ENCODE peak calls at places on chromosomes 16 and 17, in ten cellular contexts. One of them, this sample, is unnamed.

GRCh38 chr16:75095204-75095621 is 21.4 kb downstream of the LDHD start:
- DNase-seq in HCT116: no peak
- DNase-seq in endothelial cell of umbilical vein: no peak
- DNase-seq in erythroblast: no peak
- DNase-seq in A549: no peak
- DNase-seq in K562: no peak
- DNase-seq in lower leg skin: no peak
- DNase-seq in tibial nerve: no peak
- DNase-seq in thyroid gland: no peak
- DNase-seq in H1: no peak
- DNase-seq in this sample: no peak

GRCh38 chr16:61579195-61579594 is 457.0 kb downstream of the CDH8 start:
- DNase-seq in HCT116: no peak
- DNase-seq in endothelial cell of umbilical vein: no peak
- DNase-seq in erythroblast: no peak
- DNase-seq in A549: no peak
- DNase-seq in K562: no peak
- DNase-seq in lower leg skin: no peak
- DNase-seq in tibial nerve: no peak
- DNase-seq in thyroid gland: no peak
- DNase-seq in H1: no peak
- DNase-seq in this sample: no peak

GRCh38 chr17:47077576-47077975 is 98.5 kb upstream of the RPRML start:
- DNase-seq in HCT116: no peak
- DNase-seq in endothelial cell of umbilical vein: no peak
- DNase-seq in erythroblast: no peak
- DNase-seq in A549: no peak
- DNase-seq in K562: no peak
- DNase-seq in lower leg skin: no peak
- DNase-seq in tibial nerve: no peak
- DNase-seq in thyroid gland: no peak
- DNase-seq in H1: no peak
- DNase-seq in this sample: peak

GRCh38 chr17:2850991-2851390 is 54.8 kb downstream of the RAP1GAP2 start:
- DNase-seq in HCT116: no peak
- DNase-seq in endothelial cell of umbilical vein: no peak
- DNase-seq in erythroblast: no peak
- DNase-seq in A549: no peak
- DNase-seq in K562: no peak
- DNase-seq in lower leg skin: no peak
- DNase-seq in tibial nerve: no peak
- DNase-seq in thyroid gland: no peak
- DNase-seq in H1: no peak
- DNase-seq in this sample: no peak

GRCh38 chr16:7405166-7405565 is 72.5 kb downstream of the RBFOX1 start:
- DNase-seq in HCT116: no peak
- DNase-seq in endothelial cell of umbilical vein: no peak
- DNase-seq in erythroblast: no peak
- DNase-seq in A549: no peak
- DNase-seq in K562: no peak
- DNase-seq in lower leg skin: no peak
- DNase-seq in tibial nerve: no peak
- DNase-seq in thyroid gland: peak
- DNase-seq in H1: no peak
- DNase-seq in this sample: no peak

GRCh38 chr17:57033296-57033695 is 51.8 kb upstream of the AKAP1 start:
- DNase-seq in HCT116: no peak
- DNase-seq in endothelial cell of umbilical vein: peak
- DNase-seq in erythroblast: no peak
- DNase-seq in A549: no peak
- DNase-seq in K562: no peak
- DNase-seq in lower leg skin: no peak
- DNase-seq in tibial nerve: no peak
- DNase-seq in thyroid gland: peak
- DNase-seq in H1: no peak
- DNase-seq in this sample: no peak

GRCh38 chr17:9658593-9659211 is 13.4 kb downstream of the USP43 start:
- DNase-seq in HCT116: no peak
- DNase-seq in endothelial cell of umbilical vein: no peak
- DNase-seq in erythroblast: no peak
- DNase-seq in A549: no peak
- DNase-seq in K562: no peak
- DNase-seq in lower leg skin: no peak
- DNase-seq in tibial nerve: no peak
- DNase-seq in thyroid gland: no peak
- DNase-seq in H1: no peak
- DNase-seq in this sample: no peak

GRCh38 chr16:10678655-10679054 is 16.1 kb downstream of the TEKT5 start:
- DNase-seq in HCT116: no peak
- DNase-seq in endothelial cell of umbilical vein: no peak
- DNase-seq in erythroblast: no peak
- DNase-seq in A549: no peak
- DNase-seq in K562: no peak
- DNase-seq in lower leg skin: peak
- DNase-seq in tibial nerve: no peak
- DNase-seq in thyroid gland: no peak
- DNase-seq in H1: no peak
- DNase-seq in this sample: no peak

GRCh38 chr17:75778861-75779249 is 5.8 kb upstream of the UNK start:
- DNase-seq in HCT116: no peak
- DNase-seq in endothelial cell of umbilical vein: no peak
- DNase-seq in erythroblast: no peak
- DNase-seq in A549: peak
- DNase-seq in K562: no peak
- DNase-seq in lower leg skin: no peak
- DNase-seq in tibial nerve: no peak
- DNase-seq in thyroid gland: peak
- DNase-seq in H1: no peak
- DNase-seq in this sample: no peak
- TF ChIP-seq POLR2A in HCT116: no peak
- TF ChIP-seq POLR2A in endothelial cell of umbilical vein: no peak
- TF ChIP-seq POLR2A in erythroblast: no peak
- TF ChIP-seq POLR2A in A549: no peak
- TF ChIP-seq POLR2A in K562: no peak
- TF ChIP-seq POLR2A in lower leg skin: no peak
- TF ChIP-seq POLR2A in tibial nerve: no peak
- TF ChIP-seq POLR2A in thyroid gland: no peak
- TF ChIP-seq POLR2A in H1: no peak
- TF ChIP-seq POLR2A in this sample: no peak

GRCh38 chr17:39701784-39702422 is 2.0 kb downstream of the ERBB2 start:
- DNase-seq in HCT116: no peak
- DNase-seq in endothelial cell of umbilical vein: no peak
- DNase-seq in erythroblast: no peak
- DNase-seq in A549: no peak
- DNase-seq in K562: peak
- DNase-seq in lower leg skin: no peak
- DNase-seq in tibial nerve: no peak
- DNase-seq in thyroid gland: no peak
- DNase-seq in H1: no peak
- DNase-seq in this sample: no peak

GRCh38 chr17:39700148-39700987 is 504 bp downstream of the ERBB2 start:
- DNase-seq in HCT116: no peak
- DNase-seq in endothelial cell of umbilical vein: peak
- DNase-seq in erythroblast: no peak
- DNase-seq in A549: peak
- DNase-seq in K562: no peak
- DNase-seq in lower leg skin: no peak
- DNase-seq in tibial nerve: no peak
- DNase-seq in thyroid gland: peak
- DNase-seq in H1: no peak
- DNase-seq in this sample: peak

GRCh38 chr17:39701012-39701783 is 1.3 kb downstream of the ERBB2 start:
- DNase-seq in HCT116: no peak
- DNase-seq in endothelial cell of umbilical vein: no peak
- DNase-seq in erythroblast: no peak
- DNase-seq in A549: peak
- DNase-seq in K562: no peak
- DNase-seq in lower leg skin: no peak
- DNase-seq in tibial nerve: no peak
- DNase-seq in thyroid gland: no peak
- DNase-seq in H1: no peak
- DNase-seq in this sample: no peak

GRCh38 chr17:39697961-39698360 is 1.9 kb upstream of the ERBB2 start:
- DNase-seq in HCT116: no peak
- DNase-seq in endothelial cell of umbilical vein: no peak
- DNase-seq in erythroblast: peak
- DNase-seq in A549: no peak
- DNase-seq in K562: no peak
- DNase-seq in lower leg skin: no peak
- DNase-seq in tibial nerve: no peak
- DNase-seq in thyroid gland: no peak
- DNase-seq in H1: no peak
- DNase-seq in this sample: no peak

GRCh38 chr17:39699818-39700147 is at the start of gene ERBB2:
- DNase-seq in HCT116: peak
- DNase-seq in endothelial cell of umbilical vein: peak
- DNase-seq in erythroblast: no peak
- DNase-seq in A549: peak
- DNase-seq in K562: no peak
- DNase-seq in lower leg skin: peak
- DNase-seq in tibial nerve: peak
- DNase-seq in thyroid gland: peak
- DNase-seq in H1: no peak
- DNase-seq in this sample: peak
- TF ChIP-seq POLR2A in HCT116: peak
- TF ChIP-seq POLR2A in endothelial cell of umbilical vein: peak
- TF ChIP-seq POLR2A in erythroblast: no peak
- TF ChIP-seq POLR2A in A549: peak
- TF ChIP-seq POLR2A in K562: no peak
- TF ChIP-seq POLR2A in lower leg skin: no peak
- TF ChIP-seq POLR2A in tibial nerve: peak
- TF ChIP-seq POLR2A in thyroid gland: peak
- TF ChIP-seq POLR2A in H1: no peak
- TF ChIP-seq POLR2A in this sample: peak

GRCh38 chr16:8964462-8964861 is 756 bp upstream of the USP7 start:
- DNase-seq in HCT116: no peak
- DNase-seq in endothelial cell of umbilical vein: no peak
- DNase-seq in erythroblast: peak
- DNase-seq in A549: no peak
- DNase-seq in K562: no peak
- DNase-seq in lower leg skin: no peak
- DNase-seq in tibial nerve: no peak
- DNase-seq in thyroid gland: no peak
- DNase-seq in H1: no peak
- DNase-seq in this sample: no peak

GRCh38 chr16:8963010-8963824 is 489 bp downstream of the USP7 start:
- DNase-seq in HCT116: no peak
- DNase-seq in endothelial cell of umbilical vein: no peak
- DNase-seq in erythroblast: peak
- DNase-seq in A549: no peak
- DNase-seq in K562: peak
- DNase-seq in lower leg skin: no peak
- DNase-seq in tibial nerve: no peak
- DNase-seq in thyroid gland: no peak
- DNase-seq in H1: no peak
- DNase-seq in this sample: no peak

GRCh38 chr16:8962393-8963009 is 1.2 kb downstream of the USP7 start:
- DNase-seq in HCT116: no peak
- DNase-seq in endothelial cell of umbilical vein: peak
- DNase-seq in erythroblast: peak
- DNase-seq in A549: no peak
- DNase-seq in K562: peak
- DNase-seq in lower leg skin: no peak
- DNase-seq in tibial nerve: no peak
- DNase-seq in thyroid gland: peak
- DNase-seq in H1: no peak
- DNase-seq in this sample: no peak

GRCh38 chr16:8961811-8962390 is 1.8 kb downstream of the USP7 start:
- DNase-seq in HCT116: no peak
- DNase-seq in endothelial cell of umbilical vein: peak
- DNase-seq in erythroblast: peak
- DNase-seq in A549: no peak
- DNase-seq in K562: no peak
- DNase-seq in lower leg skin: no peak
- DNase-seq in tibial nerve: no peak
- DNase-seq in thyroid gland: peak
- DNase-seq in H1: no peak
- DNase-seq in this sample: no peak

DNA sequence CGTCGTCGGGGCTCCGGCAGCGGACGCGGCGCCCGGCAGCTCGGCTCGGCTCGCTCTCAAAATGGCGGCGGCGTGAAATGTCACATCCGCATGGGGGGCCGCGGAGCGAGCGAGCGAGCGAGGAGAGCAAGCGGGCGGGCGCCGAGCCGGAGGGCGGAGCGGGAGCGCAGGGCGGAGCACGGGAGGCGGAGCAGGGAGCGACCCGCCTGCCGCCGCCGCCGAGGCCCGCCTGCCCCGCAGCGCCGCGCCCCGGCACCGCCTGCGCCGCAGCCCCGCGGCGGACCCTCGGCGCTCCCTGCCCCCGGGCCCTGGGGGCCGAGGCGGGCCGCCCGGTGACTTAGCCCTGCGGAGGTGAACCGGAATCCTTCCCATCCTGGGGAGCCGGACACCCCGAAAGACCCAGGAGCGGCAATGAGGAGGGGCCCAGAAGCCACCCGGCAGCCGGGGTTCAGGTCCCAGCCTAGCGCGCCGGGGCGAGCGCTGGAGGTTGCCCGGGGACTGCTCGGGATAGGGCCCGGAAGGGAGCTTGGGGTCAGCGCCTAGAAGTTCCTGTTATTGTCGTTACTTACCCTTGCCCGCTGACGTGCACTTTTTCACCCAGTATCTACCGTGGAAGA is at the start of gene USP7:
- DNase-seq in HCT116: peak
- DNase-seq in endothelial cell of umbilical vein: peak
- DNase-seq in erythroblast: peak
- DNase-seq in A549: peak
- DNase-seq in K562: peak
- DNase-seq in lower leg skin: peak
- DNase-seq in tibial nerve: peak
- DNase-seq in thyroid gland: peak
- DNase-seq in H1: peak
- DNase-seq in this sample: peak
- TF ChIP-seq POLR2A in HCT116: peak
- TF ChIP-seq POLR2A in endothelial cell of umbilical vein: peak
- TF ChIP-seq POLR2A in erythroblast: peak
- TF ChIP-seq POLR2A in A549: peak
- TF ChIP-seq POLR2A in K562: peak
- TF ChIP-seq POLR2A in lower leg skin: no peak
- TF ChIP-seq POLR2A in tibial nerve: peak
- TF ChIP-seq POLR2A in thyroid gland: peak
- TF ChIP-seq POLR2A in H1: no peak
- TF ChIP-seq POLR2A in this sample: peak

GRCh38 chr17:54968259-54968953 is at the start of the genes COX11 and STXBP4:
- DNase-seq in HCT116: peak
- DNase-seq in endothelial cell of umbilical vein: peak
- DNase-seq in erythroblast: peak
- DNase-seq in A549: peak
- DNase-seq in K562: peak
- DNase-seq in lower leg skin: peak
- DNase-seq in tibial nerve: peak
- DNase-seq in thyroid gland: peak
- DNase-seq in H1: peak
- DNase-seq in this sample: peak
- TF ChIP-seq POLR2A in HCT116: peak
- TF ChIP-seq POLR2A in endothelial cell of umbilical vein: peak
- TF ChIP-seq POLR2A in erythroblast: peak
- TF ChIP-seq POLR2A in A549: peak
- TF ChIP-seq POLR2A in K562: peak
- TF ChIP-seq POLR2A in lower leg skin: no peak
- TF ChIP-seq POLR2A in tibial nerve: peak
- TF ChIP-seq POLR2A in thyroid gland: peak
- TF ChIP-seq POLR2A in H1: peak
- TF ChIP-seq POLR2A in this sample: peak

GRCh38 chr16:89892635-89893034 is 19.2 kb downstream of the TCF25 start:
- DNase-seq in HCT116: no peak
- DNase-seq in endothelial cell of umbilical vein: no peak
- DNase-seq in erythroblast: no peak
- DNase-seq in A549: no peak
- DNase-seq in K562: no peak
- DNase-seq in lower leg skin: no peak
- DNase-seq in tibial nerve: no peak
- DNase-seq in thyroid gland: no peak
- DNase-seq in H1: no peak
- DNase-seq in this sample: no peak
- TF ChIP-seq POLR2A in HCT116: no peak
- TF ChIP-seq POLR2A in endothelial cell of umbilical vein: no peak
- TF ChIP-seq POLR2A in erythroblast: no peak
- TF ChIP-seq POLR2A in A549: no peak
- TF ChIP-seq POLR2A in K562: no peak
- TF ChIP-seq POLR2A in lower leg skin: no peak
- TF ChIP-seq POLR2A in tibial nerve: no peak
- TF ChIP-seq POLR2A in thyroid gland: no peak
- TF ChIP-seq POLR2A in H1: no peak
- TF ChIP-seq POLR2A in this sample: no peak

This sample was measured in H54.